ENCODE peak calls at places on chromosomes 1 and 21, in five cellular contexts. O is epithelial cell of esophagus; Q is naive thymus-derived CD4-positive, alpha-beta T cell; S is neural progenitor cell; Z is transverse colon. P is an unnamed sample.
A peak's percentile ranks its signal among the peaks of the same experiment; 100 is the strongest.

GRCh38 chr1:71351438-71351837 is 270.6 kb upstream of the ZRANB2 start:
- DNase-seq in Q (no peak), Z (no peak), S (no peak), O (peak; percentile 70), P (peak; percentile 92)

GRCh38 chr1:173867753-173868265 is at the start of gene GAS5:
- DNase-seq in O (peak; percentile 100), Z (peak; percentile 100), S (peak; percentile 100), Q (peak; percentile 96), P (peak; percentile 100)

GRCh38 chr1:205042911-205043806 is at the start of gene CNTN2:
- DNase-seq in S (peak; percentile 77), Z (no peak), Q (no peak), O (no peak), P (no peak)

GRCh38 chr21:21845901-21846396 is 847.7 kb downstream of the NCAM2 start:
- DNase-seq in Q (no peak), S (no peak), Z (no peak), O (no peak), P (no peak)

GRCh38 chr21:28337319-28337718 is 655.4 kb downstream of the LTN1 start:
- DNase-seq in O (peak; percentile 61), Q (no peak), S (peak; percentile 12), Z (no peak), P (peak; percentile 83)

GRCh38 chr1:219143735-219144134 is 29.9 kb upstream of the LYPLAL1 start:
- DNase-seq in S (no peak), Z (no peak), O (peak; percentile 27), Q (no peak), P (peak; percentile 61)

GRCh38 chr1:53618218-53619087 is 120.5 kb downstream of the GLIS1 start:
- DNase-seq in Q (no peak), O (no peak), Z (peak; percentile 4), S (no peak), P (no peak)

GRCh38 chr1:43536864-43537358 is 6.2 kb downstream of the PTPRF start:
- DNase-seq in S (no peak), Q (no peak), Z (no peak), O (no peak), P (no peak)

GRCh38 chr1:236774926-236775325 is 20.2 kb upstream of the MTR start:
- DNase-seq in O (peak; percentile 39), Q (no peak), S (peak; percentile 46), Z (no peak), P (peak; percentile 72)

GRCh38 chr1:175818929-175819328 is 75.5 kb upstream of the TNR start:
- DNase-seq in S (no peak), Q (no peak), O (no peak), Z (no peak), P (no peak)

GRCh38 chr1:209989525-209989924 is 51.5 kb downstream of the SYT14 start:
- DNase-seq in Z (no peak), O (peak; percentile 32), Q (no peak), S (no peak), P (peak; percentile 54)

GRCh38 chr1:173314656-173315055 is 107.5 kb upstream of the TNFSF4 start:
- DNase-seq in S (no peak), Z (no peak), O (no peak), Q (no peak), P (no peak)

GRCh38 chr1:54153548-54154439 is 994 bp upstream of the CDCP2 start:
- DNase-seq in O (peak; percentile 81), Q (no peak), S (peak; percentile 65), Z (peak; percentile 55), P (peak; percentile 81)

GRCh38 chr1:37177230-37177864 is 143.0 kb upstream of the GRIK3 start:
- DNase-seq in Q (no peak), Z (peak; percentile 13), S (peak; percentile 66), O (peak; percentile 31), P (peak; percentile 8)

GRCh38 chr1:119001181-119002018 is 13.3 kb upstream of the TBX15 start:
- DNase-seq in Z (no peak), O (no peak), S (peak; percentile 36), Q (no peak), P (peak; percentile 42)

GRCh38 chr1:207867136-207868081 is 43.5 kb downstream of the CD34 start:
- DNase-seq in S (no peak), Z (peak; percentile 32), O (no peak), Q (no peak), P (no peak)

GRCh38 chr1:10755977-10756521 is 40.4 kb downstream of the CASZ1 start:
- DNase-seq in S (no peak), O (peak; percentile 60), Q (peak; percentile 73), Z (peak; percentile 90), P (peak; percentile 39)

GRCh38 chr1:47338249-47339077 is 4.9 kb downstream of the CMPK1 start:
- DNase-seq in O (no peak), S (no peak), Z (no peak), Q (no peak), P (no peak)

GRCh38 chr21:27805696-27806095 is 838.8 kb upstream of the ADAMTS5 start:
- DNase-seq in Z (no peak), S (no peak), O (no peak), Q (no peak), P (no peak)

GRCh38 chr1:95023399-95024050 is 49.2 kb downstream of the ALG14 start:
- DNase-seq in Z (no peak), Q (no peak), S (no peak), O (peak; percentile 63), P (peak; percentile 88)

GRCh38 chr1:100353988-100354387 is 1.7 kb downstream of the CDC14A start:
- DNase-seq in Z (no peak), Q (no peak), O (peak; percentile 53), S (peak; percentile 44), P (no peak)

GRCh38 chr1:150548632-150549495 is at the start of gene ADAMTSL4:
- DNase-seq in Q (no peak), O (peak; percentile 62), S (peak; percentile 89), Z (peak; percentile 68), P (peak; percentile 77)

GRCh38 chr1:202355944-202356553 is 7.5 kb downstream of the PPP1R12B start:
- DNase-seq in Z (no peak), Q (no peak), O (peak; percentile 45), S (no peak), P (no peak)

GRCh38 chr1:1331068-1331965 is at the start of gene TAS1R3:
- DNase-seq in O (no peak), Z (peak; percentile 74), Q (no peak), S (no peak), P (no peak)

GRCh38 chr1:177586429-177586828 is 383.4 kb downstream of the SEC16B start:
- DNase-seq in Z (no peak), Q (no peak), S (no peak), O (peak; percentile 82), P (peak; percentile 57)

GRCh38 chr1:169929210-169929526 is 35.5 kb upstream of the SCYL3 start:
- DNase-seq in O (no peak), Q (no peak), S (no peak), Z (no peak), P (no peak)

GRCh38 chr1:180158149-180159147 is 3.8 kb downstream of the QSOX1 start:
- DNase-seq in O (no peak), Z (peak; percentile 37), Q (no peak), S (no peak), P (no peak)

GRCh38 chr1:226719596-226720386 is 19.3 kb downstream of the ITPKB start:
- DNase-seq in Z (no peak), S (peak; percentile 31), Q (no peak), O (no peak), P (no peak)

GRCh38 chr1:83500987-83501591 is 497.8 kb downstream of the TTLL7 start:
- DNase-seq in Z (no peak), S (no peak), O (no peak), Q (no peak), P (no peak)

GRCh38 chr1:168706376-168706995 is 22.5 kb downstream of the DPT start:
- DNase-seq in Z (no peak), S (no peak), Q (no peak), O (no peak), P (no peak)

GRCh38 chr1:221031890-221032222 is 152.6 kb downstream of the HLX start:
- DNase-seq in Q (no peak), Z (no peak), S (no peak), O (no peak), P (peak; percentile 31)

GRCh38 chr1:48869116-48869893 is 92.6 kb upstream of the BEND5 start:
- DNase-seq in Z (no peak), O (peak; percentile 94), Q (no peak), S (peak; percentile 15), P (peak; percentile 46)

GRCh38 chr1:16075337-16076002 is 2.0 kb upstream of the FAM131C start:
- DNase-seq in Z (no peak), Q (no peak), O (peak; percentile 53), S (no peak), P (peak; percentile 87)

GRCh38 chr1:226962421-226963391 is 22.6 kb downstream of the COQ8A start:
- DNase-seq in S (no peak), O (no peak), Q (no peak), Z (no peak), P (no peak)

GRCh38 chr1:1122981-1123480 is 7.1 kb upstream of the C1orf159 start:
- DNase-seq in S (no peak), O (no peak), Q (no peak), Z (peak; percentile 69), P (peak; percentile 16)

GRCh38 chr1:24119859-24120756 is 8.2 kb upstream of the MYOM3 start:
- DNase-seq in Q (no peak), O (peak; percentile 98), S (no peak), Z (peak; percentile 65), P (peak; percentile 80)

GRCh38 chr1:24120965-24121364 is 9.0 kb upstream of the MYOM3 start:
- DNase-seq in O (no peak), Q (no peak), Z (no peak), S (no peak), P (no peak)

GRCh38 chr1:24119489-24119858 is 7.5 kb upstream of the MYOM3 start:
- DNase-seq in Z (no peak), Q (no peak), S (no peak), O (no peak), P (no peak)

GRCh38 chr1:24122776-24123175 is 10.8 kb upstream of the MYOM3 start:
- DNase-seq in O (no peak), Z (no peak), Q (no peak), S (no peak), P (no peak)

GRCh38 chr1:24121406-24121805 is 9.5 kb upstream of the MYOM3 start:
- DNase-seq in O (no peak), S (no peak), Z (no peak), Q (no peak), P (no peak)
- H3K4me3 ChIP-seq in O (no peak overlapping the region), S (no peak overlapping the region), Z (no peak overlapping the region), Q (no peak overlapping the region), P (no peak overlapping the region)

GRCh38 chr1:62299426-62300200 is 19.6 kb downstream of the KANK4 start:
- DNase-seq in Q (no peak), O (no peak), Z (peak; percentile 51), S (no peak), P (peak; percentile 5)

GRCh38 chr1:62294211-62294610 is 25.0 kb downstream of the KANK4 start:
- DNase-seq in Z (no peak), O (peak; percentile 25), S (peak; percentile 45), Q (no peak), P (no peak)

GRCh38 chr1:62301726-62302390 is 17.4 kb downstream of the KANK4 start:
- DNase-seq in O (no peak), Z (no peak), S (no peak), Q (no peak), P (no peak)

GRCh38 chr1:62295921-62296451 is 23.2 kb downstream of the KANK4 start:
- DNase-seq in Z (no peak), Q (peak; percentile 55), S (peak; percentile 38), O (no peak), P (peak; percentile 57)
- H3K4me3 ChIP-seq in Z (no peak overlapping the region), Q (no peak overlapping the region), S (no peak overlapping the region), O (no peak overlapping the region), P (no peak overlapping the region)

GRCh38 chr1:244665771-244666217 is 12.9 kb downstream of the DESI2 start:
- DNase-seq in O (no peak), Q (no peak), Z (no peak), S (no peak), P (no peak)
- H3K4me3 ChIP-seq in O (no peak overlapping the region), Q (no peak overlapping the region), Z (no peak overlapping the region), S (no peak overlapping the region), P (no peak overlapping the region)

GRCh38 chr1:234770031-234770795 is 160.2 kb upstream of the IRF2BP2 start:
- DNase-seq in Z (no peak), S (peak; percentile 56), O (no peak), Q (no peak), P (no peak)
- H3K4me3 ChIP-seq in Z (no peak overlapping the region), S (no peak overlapping the region), O (no peak overlapping the region), Q (no peak overlapping the region), P (no peak overlapping the region)